ENCODE peak calls at places on chromosomes 2 and 18, in four cellular contexts. One of them, this sample, is unnamed.

GRCh38 chr18:59267511-59268126 is 5.6 kb downstream of the RAX start:
- DNase-seq in activated gamma-delta T cell: no peak
- DNase-seq in NCI-H226: no peak
- DNase-seq in 8988T: no peak
- DNase-seq in this sample: no peak

GRCh38 chr18:21820035-21820810 is 79.6 kb downstream of the MIB1 start:
- DNase-seq in activated gamma-delta T cell: no peak
- DNase-seq in NCI-H226: no peak
- DNase-seq in 8988T: peak
- DNase-seq in this sample: peak

GRCh38 chr2:24206242-24206641 is 31.4 kb downstream of the FAM228A start:
- DNase-seq in activated gamma-delta T cell: no peak
- DNase-seq in NCI-H226: no peak
- DNase-seq in 8988T: no peak
- DNase-seq in this sample: no peak

GRCh38 chr18:59268722-59269562 is 4.3 kb downstream of the RAX start:
- DNase-seq in activated gamma-delta T cell: no peak
- DNase-seq in NCI-H226: no peak
- DNase-seq in 8988T: peak
- DNase-seq in this sample: no peak

GRCh38 chr2:33042819-33043218 is 96.1 kb downstream of the LTBP1 start:
- DNase-seq in activated gamma-delta T cell: no peak
- DNase-seq in NCI-H226: no peak
- DNase-seq in 8988T: no peak
- DNase-seq in this sample: no peak

GRCh38 chr18:46950064-46950656 is 32.8 kb downstream of the KATNAL2 start:
- DNase-seq in activated gamma-delta T cell: no peak
- DNase-seq in NCI-H226: no peak
- DNase-seq in 8988T: no peak
- DNase-seq in this sample: no peak

GRCh38 chr2:234679766-234680687 is 183.1 kb upstream of the ARL4C start:
- DNase-seq in activated gamma-delta T cell: no peak
- DNase-seq in NCI-H226: peak
- DNase-seq in 8988T: no peak
- DNase-seq in this sample: no peak

GRCh38 chr18:58514773-58515172 is 114.1 kb downstream of the ALPK2 start:
- DNase-seq in activated gamma-delta T cell: no peak
- DNase-seq in NCI-H226: no peak
- DNase-seq in 8988T: no peak
- DNase-seq in this sample: no peak

GRCh38 chr18:36143391-36143790 is 13.7 kb downstream of the ELP2 start:
- DNase-seq in activated gamma-delta T cell: no peak
- DNase-seq in NCI-H226: no peak
- DNase-seq in 8988T: no peak
- DNase-seq in this sample: no peak

GRCh38 chr2:170022692-170023091 is 155.3 kb upstream of the MYO3B start:
- DNase-seq in activated gamma-delta T cell: no peak
- DNase-seq in NCI-H226: peak
- DNase-seq in 8988T: no peak
- DNase-seq in this sample: no peak

GRCh38 chr2:1649103-1649870 is 95.0 kb downstream of the PXDN start:
- DNase-seq in activated gamma-delta T cell: no peak
- DNase-seq in NCI-H226: no peak
- DNase-seq in 8988T: no peak
- DNase-seq in this sample: no peak

GRCh38 chr2:36539631-36540030 is 58.3 kb downstream of the FEZ2 start:
- DNase-seq in activated gamma-delta T cell: no peak
- DNase-seq in NCI-H226: peak
- DNase-seq in 8988T: no peak
- DNase-seq in this sample: no peak

GRCh38 chr18:58682429-58683069 is 11.3 kb downstream of the MALT1 start:
- DNase-seq in activated gamma-delta T cell: no peak
- DNase-seq in NCI-H226: peak
- DNase-seq in 8988T: no peak
- DNase-seq in this sample: peak

GRCh38 chr2:41939410-41939775 is 108.4 kb upstream of the PKDCC start:
- DNase-seq in activated gamma-delta T cell: no peak
- DNase-seq in NCI-H226: no peak
- DNase-seq in 8988T: no peak
- DNase-seq in this sample: no peak